ENCODE peak calls at places on chromosomes 12 and 14, in four cellular contexts. X is aorta, O is Panc1, S is gastrocnemius medialis. R is an unnamed sample. For H3K4me1, the result is how much of the 10 kb centered on the place peaks cover.

GRCh38 chr14:49897965-49898364 is 5.1 kb downstream of the ARF6 start:
- DNase-seq in X (no peak), S (no peak), O (no peak), R (no peak)

GRCh38 chr12:114320910-114321309 is 85.0 kb downstream of the TBX5 start:
- DNase-seq in S (no peak), X (no peak), O (no peak), R (no peak)

GRCh38 chr12:38890102-38890501 is 15.3 kb downstream of the CPNE8 start:
- DNase-seq in O (no peak), S (no peak), X (no peak), R (no peak)

GRCh38 chr12:95336387-95337067 is 118.9 kb downstream of the VEZT start:
- DNase-seq in O (peak), X (peak), S (peak), R (peak)

GRCh38 chr14:104749111-104749649 is 3.8 kb upstream of the SIVA1 start:
- DNase-seq in S (peak), X (peak), O (no peak), R (peak)

GRCh38 chr12:53949631-53950440 is 4.9 kb upstream of the HOXC12 start:
- DNase-seq in S (no peak), O (no peak), X (no peak), R (no peak)

GRCh38 chr12:68561830-68562229 is 48.9 kb upstream of the RAP1B start:
- DNase-seq in X (no peak), S (no peak), O (no peak), R (no peak)

GRCh38 chr12:123449103-123449736 is 8.7 kb upstream of the SNRNP35 start:
- DNase-seq in X (no peak), S (no peak), O (no peak), R (no peak)

GRCh38 chr12:94074970-94075695 is 73.2 kb upstream of the PLXNC1 start:
- DNase-seq in S (peak), X (peak), O (no peak), R (peak)

GRCh38 chr12:12916135-12916956 is 25.0 kb downstream of the GPRC5A start:
- DNase-seq in O (no peak), X (peak), S (peak), R (peak)

GRCh38 chr12:53756300-53757094 is 4.7 kb upstream of the CISTR start:
- DNase-seq in S (no peak), X (no peak), O (no peak), R (no peak)

GRCh38 chr12:11133816-11134215 is 628 bp downstream of the TAS2R30 start:
- DNase-seq in S (no peak), X (no peak), O (no peak), R (no peak)

GRCh38 chr14:44149597-44149996 is 357.5 kb downstream of the FSCB start:
- DNase-seq in S (no peak), O (no peak), X (no peak), R (no peak)

GRCh38 chr14:101473045-101473729 is 88.1 kb upstream of the DIO3 start:
- DNase-seq in O (no peak), S (no peak), X (no peak), R (no peak)

GRCh38 chr12:80099259-80099658 is at the start of gene OTOGL:
- DNase-seq in O (no peak), S (no peak), X (no peak), R (no peak)

GRCh38 chr12:111748195-111748803 is 18.4 kb upstream of the ALDH2 start:
- DNase-seq in X (no peak), S (no peak), O (no peak), R (no peak)

GRCh38 chr14:90900712-90901111 is 84.5 kb upstream of the TTC7B start:
- DNase-seq in S (no peak), X (no peak), O (no peak), R (no peak)

GRCh38 chr12:124390442-124391116 is 95.7 kb downstream of the RFLNA start:
- DNase-seq in X (peak), S (peak), O (no peak), R (no peak)

GRCh38 chr12:78959556-78959955 is 95.0 kb downstream of the SYT1 start:
- DNase-seq in X (no peak), O (no peak), S (no peak), R (no peak)

GRCh38 chr14:41830679-41831078 is 224.0 kb downstream of the LRFN5 start:
- DNase-seq in O (no peak), X (no peak), S (no peak), R (no peak)

GRCh38 chr14:100555436-100556067 is 31.7 kb downstream of the BEGAIN start:
- DNase-seq in X (no peak), O (no peak), S (no peak), R (no peak)

GRCh38 chr14:91289464-91289863 is 45.0 kb upstream of the GPR68 start:
- DNase-seq in O (no peak), S (no peak), X (no peak), R (no peak)

GRCh38 chr14:39762576-39763401 is 330.6 kb upstream of the FBXO33 start:
- DNase-seq in S (no peak), X (no peak), O (no peak), R (no peak)

DNA sequence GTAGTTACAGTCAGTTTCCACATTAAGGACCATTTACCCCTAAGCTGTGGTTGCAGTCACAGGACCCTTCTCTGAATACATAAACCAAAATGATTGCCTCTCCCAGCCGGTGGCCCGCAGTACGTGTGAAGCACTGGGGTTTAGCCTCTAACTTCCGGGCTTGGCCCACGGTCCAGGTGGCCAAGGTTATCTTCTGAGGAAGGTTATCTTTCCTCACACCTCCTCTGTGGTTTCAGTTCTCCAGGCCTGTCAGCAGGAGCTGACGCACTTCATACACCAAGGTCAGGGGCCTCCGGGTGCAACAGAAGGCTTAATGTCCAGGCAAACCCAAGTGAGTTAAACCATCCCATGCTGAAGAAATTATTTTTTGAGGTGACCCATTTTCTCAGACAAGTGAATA is 291.0 kb upstream of the FKBP4 start:
- DNase-seq in O (no peak), X (no peak), S (no peak), R (no peak)
- H3K4me1 ChIP-seq in O (under half), X (under half), S (under half), R (under half)

DNA sequence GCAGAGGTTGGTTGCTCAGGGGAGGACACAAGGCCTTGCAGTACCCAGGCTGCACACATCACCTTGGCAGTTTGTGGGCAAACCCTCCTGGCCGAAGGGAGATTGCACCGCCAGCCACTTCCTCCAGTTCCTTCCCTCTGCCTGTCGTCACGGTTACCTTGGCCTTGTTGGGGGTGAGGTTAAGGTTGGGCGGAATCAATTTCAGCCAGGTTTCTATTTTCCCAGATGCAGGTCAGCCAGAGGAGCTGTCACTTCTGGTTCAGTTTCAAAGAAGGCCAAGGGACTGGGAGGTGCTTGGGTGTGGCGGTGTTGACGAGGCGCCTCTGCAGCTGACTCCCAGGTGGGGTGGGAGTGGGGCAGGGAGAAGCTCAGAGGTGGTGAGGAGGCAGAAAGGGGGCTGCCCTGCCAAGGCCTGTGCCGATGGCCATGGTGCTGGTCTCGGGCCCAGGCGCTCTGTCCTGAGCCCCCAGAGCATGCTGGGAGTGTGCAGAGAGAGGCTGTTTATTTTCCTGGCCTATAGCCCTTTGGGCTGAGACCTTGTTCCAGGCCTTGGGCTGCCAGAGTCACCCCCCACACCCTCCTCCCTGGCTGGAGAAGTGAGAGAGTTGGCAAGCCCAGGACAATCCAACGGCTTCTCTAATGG is 31.4 kb downstream of the JDP2 start:
- DNase-seq in X (no peak), O (no peak), S (peak), R (no peak)
- H3K4me1 ChIP-seq in X (under half), O (under half), S (half or more), R (under half)

GRCh38 chr14:36271939-36272907 is 48.2 kb downstream of the MBIP start:
- DNase-seq in X (no peak), S (no peak), O (no peak), R (no peak)
- H3K4me1 ChIP-seq in X (under half), S (under half), O (under half), R (under half)

GRCh38 chr14:52052991-52053390 is 15.9 kb downstream of the NID2 start:
- DNase-seq in X (no peak), O (no peak), S (no peak), R (no peak)

GRCh38 chr14:52049721-52050588 is 18.9 kb downstream of the NID2 start:
- DNase-seq in S (no peak), X (no peak), O (no peak), R (no peak)

GRCh38 chr14:52051861-52052260 is 17.0 kb downstream of the NID2 start:
- DNase-seq in X (no peak), S (no peak), O (no peak), R (no peak)

GRCh38 chr14:52052289-52052943 is 16.4 kb downstream of the NID2 start:
- DNase-seq in X (no peak), S (no peak), O (no peak), R (no peak)

DNA sequence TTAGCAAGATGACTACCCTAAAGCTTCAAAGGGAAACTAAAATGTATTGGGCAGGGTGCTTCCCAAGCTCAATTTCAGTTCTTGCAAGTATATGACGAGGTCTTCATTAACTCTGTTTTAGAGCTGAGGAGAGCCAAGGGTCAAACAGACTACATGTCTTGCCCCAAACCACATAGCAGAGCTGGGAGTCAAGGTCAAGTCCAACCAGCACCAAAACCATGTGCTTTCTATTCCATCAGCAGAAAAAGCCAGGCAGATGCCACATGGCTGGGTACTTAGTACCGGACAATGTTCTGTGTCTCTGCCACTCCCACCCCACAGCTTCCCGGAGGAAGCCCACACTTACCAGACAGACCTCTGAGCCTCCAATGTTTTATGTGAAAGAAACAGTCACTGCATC is 17.6 kb downstream of the NID2 start:
- DNase-seq in X (no peak), O (no peak), S (no peak), R (no peak)
- H3K4me1 ChIP-seq in X (under half), O (under half), S (under half), R (half or more)

DNA sequence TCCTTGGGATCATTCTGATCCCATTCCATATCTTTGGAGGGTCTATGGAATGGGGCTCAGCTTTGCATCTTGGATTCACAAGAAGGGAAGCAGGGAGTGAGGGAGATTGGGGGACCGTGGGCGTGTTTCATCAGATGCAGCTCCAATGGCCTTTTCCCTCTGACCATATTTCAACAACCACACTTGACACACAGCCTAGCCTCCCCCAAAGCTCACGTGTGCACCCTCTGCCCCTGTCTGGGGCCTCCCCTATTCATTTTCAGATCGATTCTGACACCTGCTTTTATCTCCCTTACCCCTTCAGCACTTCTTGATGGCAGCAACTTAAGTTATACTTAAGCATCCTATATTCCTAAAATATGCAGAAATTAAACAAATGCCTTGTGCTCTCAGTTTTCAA is 126.6 kb downstream of the CHST11 start:
- DNase-seq in X (no peak), S (no peak), O (no peak), R (no peak)
- H3K4me1 ChIP-seq in X (under half), S (under half), O (under half), R (under half)

R was measured in tibial nerve.